ENCODE peak calls at places on chromosomes 5 and 9, in eight cellular contexts. E is A549, Z is HepG2, V is ovary, W is suprapubic skin, B is stomach, C is K562, G is upper lobe of left lung. Q is an unnamed sample.

GRCh38 chr9:127154390-127155191 is 32.2 kb upstream of the ANGPTL2 start:
- DNase-seq in W (peak; percentile 62), B (peak; percentile 24), Z (no peak), E (no peak), V (peak; percentile 63), C (no peak), G (no peak), Q (peak; percentile 88)

GRCh38 chr5:179904463-179905143 is 3.1 kb downstream of the TBC1D9B start:
- DNase-seq in V (no peak), Z (no peak), C (no peak), G (peak; percentile 65), E (no peak), B (no peak), W (no peak), Q (no peak)

GRCh38 chr5:178249191-178249989 is 16.8 kb upstream of the PHYKPL start:
- DNase-seq in C (no peak), E (no peak), W (no peak), G (no peak), B (no peak), V (no peak), Z (no peak), Q (no peak)

GRCh38 chr5:133565993-133566392 is 46.3 kb downstream of the FSTL4 start:
- DNase-seq in Z (no peak), W (no peak), B (no peak), G (no peak), C (peak; percentile 26), V (no peak), E (no peak), Q (no peak)

GRCh38 chr9:69056416-69056815 is 20.9 kb downstream of the FXN start:
- DNase-seq in E (no peak), C (no peak), B (no peak), G (no peak), Z (no peak), V (no peak), W (no peak), Q (no peak)

GRCh38 chr5:94360382-94360781 is 258.0 kb downstream of the KIAA0825 start:
- DNase-seq in E (no peak), V (no peak), C (no peak), G (no peak), B (no peak), W (no peak), Z (no peak), Q (no peak)

GRCh38 chr5:136330353-136330913 is 34.9 kb downstream of the TRPC7 start:
- DNase-seq in W (no peak), Z (no peak), C (no peak), G (no peak), B (no peak), V (no peak), E (no peak), Q (no peak)

GRCh38 chr9:27462846-27463245 is 61.2 kb upstream of the IFNK start:
- DNase-seq in B (no peak), C (no peak), V (no peak), Z (no peak), G (no peak), E (no peak), W (no peak), Q (no peak)

GRCh38 chr9:23492126-23493002 is 333.7 kb downstream of the ELAVL2 start:
- DNase-seq in Z (peak; percentile 31), C (no peak), W (no peak), V (no peak), E (peak; percentile 13), B (no peak), G (no peak), Q (no peak)

GRCh38 chr9:34996905-34997279 is 7.3 kb downstream of the DNAJB5 start:
- DNase-seq in G (no peak), Z (no peak), B (no peak), E (no peak), V (no peak), W (no peak), C (peak; percentile 1), Q (no peak)

GRCh38 chr5:137234973-137235943 is 263.9 kb downstream of the SPOCK1 start:
- DNase-seq in Z (no peak), W (no peak), C (no peak), B (no peak), E (no peak), V (no peak), G (no peak), Q (no peak)

GRCh38 chr5:9419794-9420193 is 126.1 kb downstream of the SEMA5A start:
- DNase-seq in W (no peak), G (no peak), B (no peak), Z (no peak), E (no peak), C (no peak), V (no peak), Q (no peak)

GRCh38 chr5:17206021-17206420 is 11.4 kb upstream of the BASP1 start:
- DNase-seq in C (no peak), G (no peak), B (no peak), Z (no peak), W (no peak), V (no peak), E (no peak), Q (no peak)

GRCh38 chr5:17204133-17204489 is 13.3 kb upstream of the BASP1 start:
- DNase-seq in W (no peak), E (no peak), V (no peak), B (no peak), G (peak; percentile 22), Z (no peak), C (no peak), Q (peak; percentile 41)

DNA sequence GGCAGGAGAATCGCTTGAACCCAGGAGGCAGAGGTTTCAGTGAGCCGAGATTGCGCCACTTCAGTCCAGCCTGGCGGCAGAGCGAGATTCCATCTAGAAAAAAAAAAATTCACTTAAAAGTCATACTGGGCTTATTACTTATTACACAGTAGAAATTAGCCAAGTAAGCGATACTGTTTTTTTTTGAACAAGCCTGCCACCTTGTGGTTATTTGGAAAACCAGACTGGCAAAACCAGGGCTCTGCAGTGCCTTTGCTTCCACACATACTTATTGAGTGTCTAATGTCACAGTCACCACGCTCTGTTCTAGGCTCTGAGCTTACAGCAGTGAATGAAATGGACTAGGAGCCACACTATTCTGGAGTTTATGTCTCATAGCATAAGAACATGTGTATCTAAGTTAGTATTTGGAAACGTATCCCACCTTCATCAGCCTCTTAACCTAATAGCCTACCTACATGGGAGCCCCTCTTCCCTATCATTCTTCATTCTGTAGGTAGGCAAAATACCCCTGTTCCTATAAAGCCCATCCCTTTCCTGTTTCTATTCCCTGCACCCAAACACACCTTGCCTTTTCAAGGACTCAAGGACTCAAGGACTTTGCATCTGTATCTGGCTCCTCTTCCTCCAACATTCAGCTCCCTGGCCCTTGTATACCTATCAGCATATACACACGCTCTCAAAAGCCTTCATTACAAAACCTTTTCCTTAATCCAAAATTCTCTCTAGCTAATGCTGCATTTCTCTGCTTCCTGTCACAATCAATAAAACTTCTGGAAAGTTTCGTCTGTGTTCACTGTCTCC is 13.9 kb upstream of the BASP1 start:
- DNase-seq in V (no peak), G (no peak), B (no peak), W (no peak), C (peak; percentile 58), E (peak; percentile 72), Z (peak; percentile 41), Q (peak; percentile 64)
- TF ChIP-seq CTCF in V (peak; percentile 48), G (peak; percentile 50), B (no peak), W (peak; percentile 66), C (peak; percentile 75), E (peak; percentile 71), Z (peak; percentile 62), Q (peak; percentile 9)

GRCh38 chr5:60538955-60539866 is 160.8 kb downstream of the DEPDC1B start:
- DNase-seq in Z (no peak), G (no peak), E (no peak), W (no peak), V (no peak), B (no peak), C (no peak), Q (no peak)

GRCh38 chr5:60535198-60535597 is 164.8 kb downstream of the DEPDC1B start:
- DNase-seq in W (no peak), E (no peak), V (no peak), B (no peak), Z (no peak), C (no peak), G (no peak), Q (no peak)

GRCh38 chr5:60529001-60529400 is 171.0 kb downstream of the DEPDC1B start:
- DNase-seq in G (no peak), C (no peak), E (no peak), B (no peak), V (no peak), W (no peak), Z (no peak), Q (no peak)

DNA sequence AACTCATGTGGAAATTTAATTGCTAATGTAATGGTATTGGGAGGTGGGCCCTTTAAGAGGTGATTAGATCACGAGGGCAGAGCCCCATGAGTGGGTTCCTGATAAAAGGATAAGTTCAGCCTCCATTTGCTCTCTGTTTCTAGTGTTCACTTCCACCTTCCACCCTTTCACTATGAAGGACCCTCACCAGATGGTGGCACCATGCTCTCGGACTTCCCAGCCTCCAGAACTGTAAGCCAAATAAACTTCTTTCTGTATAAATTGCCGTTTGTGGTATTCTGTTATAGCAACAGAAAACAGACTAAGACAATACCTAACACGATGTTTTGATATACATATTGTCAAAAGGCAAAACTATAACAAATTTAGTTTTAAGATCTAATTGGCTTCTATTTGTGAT is 166.2 kb downstream of the DEPDC1B start:
- DNase-seq in V (no peak), B (no peak), G (no peak), Z (no peak), C (no peak), E (no peak), W (no peak), Q (no peak)
- TF ChIP-seq EP300 in V (no peak), B (no peak), G (no peak), Z (no peak), C (no peak), E (no peak), W (no peak), Q (no peak)

DNA sequence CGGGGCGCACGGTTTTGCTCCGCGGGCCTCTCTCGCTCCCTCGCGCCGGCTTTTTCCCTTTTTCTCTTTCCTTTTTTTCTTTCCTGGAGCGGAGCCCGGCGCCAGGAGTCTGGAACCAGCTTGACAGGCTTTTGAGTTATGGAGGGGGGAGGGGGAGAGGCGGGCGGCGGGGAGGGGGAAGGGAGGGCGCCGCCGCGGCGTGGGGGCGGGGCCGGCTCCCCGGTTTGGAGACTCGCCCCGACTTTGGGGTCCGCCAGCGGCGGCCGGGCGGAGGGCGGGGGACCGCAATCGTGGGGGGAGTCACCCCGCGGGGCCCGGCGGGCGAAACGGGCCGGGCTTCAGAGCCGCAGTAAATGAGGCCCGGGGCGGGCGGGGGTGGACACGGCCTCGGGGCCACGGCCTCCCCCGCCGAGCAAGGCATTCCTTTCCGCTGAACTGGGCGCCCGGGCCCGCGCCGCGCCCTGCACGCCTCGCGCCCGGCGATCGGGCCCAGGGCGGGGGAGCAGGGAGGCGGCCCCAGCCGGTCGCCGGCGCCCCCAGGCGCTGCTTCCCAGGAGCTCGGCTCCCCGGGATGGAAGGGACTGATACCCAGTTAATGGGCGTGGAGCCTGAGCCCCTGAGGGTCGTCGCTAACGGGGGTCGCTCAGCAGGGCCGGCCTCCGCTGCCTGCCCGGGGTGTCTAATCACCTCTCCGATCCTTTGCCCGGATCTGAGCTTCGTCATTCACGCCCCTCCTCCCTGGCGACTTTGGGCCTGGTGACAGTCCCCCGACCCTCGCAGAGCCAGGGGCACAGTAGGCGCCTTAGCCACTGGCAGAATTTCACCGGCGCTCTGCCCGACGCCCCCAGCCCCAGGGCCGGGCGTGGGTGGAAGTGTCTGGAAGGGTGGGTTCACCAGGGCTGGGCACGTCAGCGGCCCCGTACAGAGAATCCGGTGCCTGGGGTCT is 138.1 kb downstream of the C9orf50 start:
- DNase-seq in E (no peak), B (peak; percentile 92), Z (no peak), G (peak; percentile 95), C (peak; percentile 87), V (peak; percentile 98), W (peak; percentile 92), Q (peak; percentile 96)
- TF ChIP-seq POLR2A in E (peak; percentile 29), B (no peak), Z (no peak), G (no peak), C (peak; percentile 34), V (peak; percentile 51), W (no peak), Q (no peak)

GRCh38 chr5:131302506-131302905 is 38.7 kb downstream of the CDC42SE2 start:
- DNase-seq in E (no peak), G (no peak), Z (no peak), B (no peak), V (no peak), W (no peak), C (no peak), Q (no peak)
- TF ChIP-seq CTCF in E (no peak), G (no peak), Z (no peak), B (no peak), V (no peak), W (no peak), C (no peak), Q (no peak)

Q was measured in sigmoid colon.